ENCODE peak calls at places on chromosomes 7 and 10, in seven cellular contexts. S, A, I, L, E, F and D are unnamed samples. For H3K36me3, the result is how much of the 10 kb centered on the place peaks cover.

GRCh38 chr10:394061-394438 is 258.8 kb downstream of the ZMYND11 start:
- DNase-seq in S (no peak), A (no peak), I (no peak), L (no peak), E (no peak), F (no peak), D (no peak)

GRCh38 chr7:37117261-37117660 is 331.4 kb downstream of the ELMO1 start:
- DNase-seq in S (no peak), A (no peak), I (no peak), L (no peak), E (no peak), F (no peak), D (peak)

GRCh38 chr10:77104459-77104980 is 533.1 kb downstream of the KCNMA1 start:
- DNase-seq in S (no peak), A (peak), I (peak), L (peak), E (no peak), F (no peak), D (no peak)

GRCh38 chr10:62083413-62083794 is 181.9 kb downstream of the ARID5B start:
- DNase-seq in S (no peak), A (peak), I (no peak), L (peak), E (no peak), F (no peak), D (no peak)

GRCh38 chr10:102596506-102596971 is 47.7 kb upstream of the TRIM8 start:
- DNase-seq in S (no peak), A (peak), I (no peak), L (peak), E (peak), F (peak), D (peak)

GRCh38 chr7:136009488-136010079 is 32.4 kb upstream of the MTPN start:
- DNase-seq in S (no peak), A (peak), I (no peak), L (peak), E (no peak), F (peak), D (peak)

GRCh38 chr7:28782362-28782761 is 175.8 kb downstream of the TRIL start:
- DNase-seq in S (no peak), A (no peak), I (no peak), L (no peak), E (no peak), F (no peak), D (no peak)

GRCh38 chr10:86523348-86523747 is 1.8 kb upstream of the WAPL start:
- DNase-seq in S (no peak), A (no peak), I (no peak), L (no peak), E (no peak), F (peak), D (no peak)

GRCh38 chr7:67875558-67875957 is 878.9 kb downstream of the TYW1 start:
- DNase-seq in S (no peak), A (no peak), I (no peak), L (no peak), E (no peak), F (no peak), D (no peak)

GRCh38 chr10:119687192-119688032 is 36.2 kb downstream of the BAG3 start:
- DNase-seq in S (no peak), A (peak), I (no peak), L (peak), E (peak), F (no peak), D (peak)

GRCh38 chr7:130721486-130722277 is 12.3 kb downstream of the KLF14 start:
- DNase-seq in S (peak), A (peak), I (peak), L (peak), E (peak), F (peak), D (peak)

GRCh38 chr7:50331564-50332208 is 27.2 kb downstream of the IKZF1 start:
- DNase-seq in S (no peak), A (no peak), I (no peak), L (no peak), E (no peak), F (no peak), D (no peak)

GRCh38 chr10:107966817-107967216 is 802.3 kb upstream of the SORCS1 start:
- DNase-seq in S (no peak), A (no peak), I (no peak), L (no peak), E (no peak), F (no peak), D (no peak)

GRCh38 chr10:89633484-89633883 is 11.6 kb downstream of the PANK1 start:
- DNase-seq in S (no peak), A (peak), I (no peak), L (no peak), E (no peak), F (no peak), D (no peak)

GRCh38 chr7:113763226-113763625 is 155.6 kb downstream of the PPP1R3A start:
- DNase-seq in S (no peak), A (no peak), I (no peak), L (no peak), E (no peak), F (no peak), D (no peak)

GRCh38 chr7:88344956-88345832 is 38.5 kb upstream of the STEAP4 start:
- DNase-seq in S (peak), A (peak), I (peak), L (peak), E (peak), F (peak), D (peak)

GRCh38 chr10:29555746-29556481 is 78.9 kb downstream of the SVIL start:
- DNase-seq in S (no peak), A (peak), I (no peak), L (no peak), E (no peak), F (no peak), D (no peak)

GRCh38 chr7:147298611-147299043 is 1182.0 kb downstream of the CNTNAP2 start:
- DNase-seq in S (no peak), A (peak), I (no peak), L (no peak), E (no peak), F (no peak), D (no peak)

GRCh38 chr7:105487559-105488218 is 34.4 kb downstream of the PUS7 start:
- DNase-seq in S (no peak), A (peak), I (peak), L (peak), E (peak), F (no peak), D (no peak)

GRCh38 chr10:48659790-48660189 is 24.9 kb upstream of the WDFY4 start:
- DNase-seq in S (no peak), A (peak), I (no peak), L (peak), E (no peak), F (no peak), D (no peak)

GRCh38 chr7:27245798-27246691 is 3.4 kb downstream of the EVX1 start:
- DNase-seq in S (no peak), A (no peak), I (no peak), L (no peak), E (no peak), F (no peak), D (no peak)

GRCh38 chr7:45178241-45179225 is 20.9 kb downstream of the RAMP3 start:
- DNase-seq in S (peak), A (no peak), I (no peak), L (no peak), E (peak), F (peak), D (no peak)

GRCh38 chr10:14389981-14390590 is 59.4 kb upstream of the FRMD4A start:
- DNase-seq in S (no peak), A (no peak), I (no peak), L (no peak), E (no peak), F (no peak), D (no peak)

GRCh38 chr10:132245056-132245455 is 58.3 kb downstream of the DPYSL4 start:
- DNase-seq in S (no peak), A (no peak), I (no peak), L (no peak), E (no peak), F (no peak), D (no peak)

GRCh38 chr7:113582471-113582870 is 336.3 kb downstream of the PPP1R3A start:
- DNase-seq in S (no peak), A (no peak), I (no peak), L (no peak), E (no peak), F (no peak), D (no peak)

GRCh38 chr10:19634163-19634562 is 182.1 kb upstream of the PLXDC2 start:
- DNase-seq in S (no peak), A (no peak), I (no peak), L (no peak), E (no peak), F (no peak), D (no peak)

GRCh38 chr7:37718585-37718984 is 35.0 kb downstream of the GPR141 start:
- DNase-seq in S (no peak), A (no peak), I (no peak), L (no peak), E (no peak), F (no peak), D (no peak)

GRCh38 chr7:102404005-102404861 is 8.1 kb downstream of the PRKRIP1 start:
- DNase-seq in S (peak), A (peak), I (no peak), L (peak), E (peak), F (peak), D (no peak)

GRCh38 chr7:26189000-26189539 is 11.5 kb downstream of the HNRNPA2B1 start:
- DNase-seq in S (no peak), A (no peak), I (no peak), L (no peak), E (no peak), F (no peak), D (no peak)

GRCh38 chr7:30562498-30562897 is 32.2 kb upstream of the GARS1 start:
- DNase-seq in S (no peak), A (peak), I (no peak), L (peak), E (no peak), F (no peak), D (no peak)

GRCh38 chr10:120272350-120272749 is 184.7 kb upstream of the PLPP4 start:
- DNase-seq in S (no peak), A (no peak), I (no peak), L (no peak), E (no peak), F (no peak), D (no peak)

GRCh38 chr7:56079450-56080185 is 13.1 kb downstream of the PHKG1 start:
- DNase-seq in S (peak), A (peak), I (peak), L (peak), E (no peak), F (no peak), D (no peak)

GRCh38 chr7:78178319-78178718 is 379.7 kb downstream of the PHTF2 start:
- DNase-seq in S (no peak), A (no peak), I (no peak), L (no peak), E (no peak), F (no peak), D (no peak)

GRCh38 chr10:69896601-69897000 is 94.9 kb downstream of the COL13A1 start:
- DNase-seq in S (no peak), A (no peak), I (no peak), L (no peak), E (no peak), F (no peak), D (no peak)

DNA sequence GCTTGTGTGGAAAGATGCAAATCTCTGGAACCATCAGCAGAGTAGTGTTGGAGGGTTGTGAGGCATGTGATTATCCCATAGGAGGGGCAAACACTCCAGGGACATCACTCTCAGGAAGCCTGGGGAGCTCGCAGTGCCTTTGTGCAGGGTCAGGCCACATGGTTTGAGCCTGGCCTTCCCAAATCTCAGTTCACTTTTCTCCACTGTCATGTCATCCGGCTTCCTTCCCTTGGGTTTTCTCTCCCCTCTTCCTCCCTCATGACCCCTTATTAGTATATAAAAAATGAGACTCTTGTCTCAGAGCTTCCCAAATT is 20.4 kb downstream of the TSPAN14 start:
- DNase-seq in S (no peak), A (no peak), I (no peak), L (no peak), E (no peak), F (no peak), D (no peak)
- H3K36me3 ChIP-seq in S (half or more), A (under half), I (under half), L (under half), E (under half), F (under half), D (under half)

DNA sequence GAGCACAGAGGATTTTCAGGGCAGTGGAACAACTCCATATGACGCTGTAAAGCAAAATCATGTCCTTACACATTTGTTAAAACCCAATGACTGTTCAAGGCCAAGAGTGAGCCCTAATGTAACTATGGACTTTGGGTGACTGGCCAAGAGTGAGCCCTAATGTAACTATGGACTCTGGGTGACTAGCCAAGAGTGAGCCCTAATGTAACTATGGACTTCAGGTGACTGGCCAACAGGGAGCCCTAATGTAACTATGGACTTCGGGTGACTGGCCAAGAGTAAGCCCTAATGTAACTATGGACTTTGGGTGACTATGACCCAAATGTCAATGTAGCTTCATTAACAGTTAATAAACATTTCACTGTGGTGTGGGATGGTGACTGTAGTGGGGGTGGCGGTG is 51.9 kb downstream of the PAXIP1 start:
- DNase-seq in S (no peak), A (no peak), I (no peak), L (no peak), E (no peak), F (no peak), D (no peak)
- H3K36me3 ChIP-seq in S (half or more), A (under half), I (under half), L (under half), E (under half), F (under half), D (under half)

DNA sequence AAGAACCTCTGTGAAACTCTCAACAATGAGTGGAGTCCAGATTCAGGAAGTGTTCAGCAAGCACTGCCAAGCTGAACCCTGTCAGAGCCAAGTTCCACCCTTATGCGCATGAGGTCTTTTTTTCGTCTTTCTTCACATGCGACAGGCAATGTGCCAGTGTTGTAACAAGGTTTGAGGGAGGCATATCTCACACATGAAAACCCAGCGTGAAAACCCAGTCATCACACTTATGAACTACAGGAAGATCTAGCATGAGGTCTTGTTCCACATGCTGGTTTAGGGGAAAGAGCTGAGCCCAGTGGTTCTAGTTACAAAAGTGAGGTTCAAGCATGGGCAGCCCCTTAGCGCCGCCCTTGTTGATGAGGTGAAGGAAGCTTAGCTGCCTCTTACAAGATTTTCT is 49.7 kb downstream of the RABGEF1 start:
- DNase-seq in S (no peak), A (peak), I (no peak), L (no peak), E (no peak), F (no peak), D (no peak)
- H3K36me3 ChIP-seq in S (half or more), A (under half), I (under half), L (under half), E (under half), F (under half), D (under half)

DNA sequence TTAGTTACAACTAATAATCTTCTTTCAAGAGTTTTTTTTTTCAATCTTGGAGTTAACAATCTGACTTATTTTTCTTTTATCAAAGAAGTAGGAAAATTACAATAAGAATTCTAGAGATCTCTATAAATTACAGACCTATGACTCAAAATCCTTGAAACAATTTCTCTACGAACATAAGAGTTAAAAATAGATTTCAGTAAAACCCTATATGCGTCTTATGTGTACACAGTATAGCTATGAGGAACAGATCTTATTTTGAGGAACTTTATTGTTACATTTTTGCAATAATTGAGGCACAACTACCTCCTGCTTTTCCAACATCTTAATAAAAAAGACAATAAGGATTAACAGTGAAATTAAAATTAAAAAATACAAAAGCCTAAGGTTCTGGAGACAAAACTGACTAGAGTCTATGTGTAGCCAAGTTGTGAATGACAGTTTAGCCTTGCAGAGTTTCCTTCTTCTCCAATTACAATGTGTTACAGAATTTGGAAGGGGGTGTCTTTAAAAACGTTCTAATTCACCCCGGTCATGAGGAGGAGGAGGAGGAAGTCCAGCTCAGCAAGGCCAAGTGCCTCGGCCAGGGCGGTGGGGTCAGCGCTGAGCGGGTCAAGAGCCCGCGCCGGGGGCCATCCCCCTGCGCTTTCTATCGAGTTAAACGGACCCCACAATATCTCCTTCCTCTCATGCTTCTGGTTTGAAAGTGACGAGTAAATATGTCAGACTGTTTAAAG is 40.5 kb downstream of the AMZ1 start:
- DNase-seq in S (peak), A (no peak), I (no peak), L (no peak), E (no peak), F (no peak), D (no peak)
- H3K36me3 ChIP-seq in S (under half), A (under half), I (under half), L (under half), E (under half), F (under half), D (under half)

GRCh38 chr7:151065516-151065915 is 6.1 kb downstream of the SLC4A2 start:
- DNase-seq in S (no peak), A (no peak), I (no peak), L (no peak), E (no peak), F (no peak), D (no peak)
- H3K36me3 ChIP-seq in S (half or more), A (under half), I (half or more), L (under half), E (under half), F (under half), D (under half)